ENCODE peak calls at places on chromosome 13, in six cellular contexts. Y is effector memory CD4-positive, alpha-beta T cell; C is breast epithelium; Z is CD8-positive, alpha-beta memory T cell; L is CD8-positive, alpha-beta T cell; M is Peyer's patch. T is an unnamed sample.

GRCh38 chr13:76861859-76862258 is 24.3 kb downstream of the KCTD12 start:
- DNase-seq in Y (no peak), L (no peak), Z (no peak), C (no peak), M (no peak), T (no peak)

GRCh38 chr13:21463424-21463823 is 4.3 kb upstream of the ZDHHC20 start:
- DNase-seq in Y (no peak), M (no peak), C (no peak), L (no peak), Z (no peak), T (no peak)

GRCh38 chr13:58051807-58052375 is 420.3 kb downstream of the PCDH17 start:
- DNase-seq in Z (no peak), L (no peak), C (no peak), Y (no peak), M (peak), T (no peak)

GRCh38 chr13:48998893-48999292 is 23.2 kb downstream of the FNDC3A start:
- DNase-seq in C (no peak), Z (no peak), Y (no peak), L (no peak), M (no peak), T (no peak)

GRCh38 chr13:77048592-77048991 is 21.6 kb upstream of the FBXL3 start:
- DNase-seq in L (no peak), Z (no peak), Y (no peak), M (no peak), C (no peak), T (no peak)

GRCh38 chr13:46057251-46058015 is 4.9 kb upstream of the ZC3H13 start:
- DNase-seq in Y (no peak), C (no peak), Z (no peak), L (no peak), M (no peak), T (no peak)

GRCh38 chr13:72849571-72849970 is 67.6 kb downstream of the PIBF1 start:
- DNase-seq in L (no peak), Z (no peak), C (no peak), M (no peak), Y (no peak), T (no peak)

GRCh38 chr13:20565120-20565736 is 1.7 kb upstream of the IFT88 start:
- DNase-seq in Y (no peak), L (no peak), M (no peak), Z (no peak), C (no peak), T (no peak)

GRCh38 chr13:105796081-105796480 is 739.4 kb downstream of the EFNB2 start:
- DNase-seq in Y (no peak), L (no peak), M (no peak), C (no peak), Z (no peak), T (no peak)

GRCh38 chr13:23509781-23510543 is 60.2 kb upstream of the TNFRSF19 start:
- DNase-seq in C (no peak), Z (no peak), Y (no peak), M (no peak), L (no peak), T (no peak)

GRCh38 chr13:112969692-112970338 is 801 bp downstream of the MCF2L start:
- DNase-seq in Y (no peak), Z (no peak), M (no peak), C (no peak), L (no peak), T (no peak)

GRCh38 chr13:73230714-73231113 is 171.9 kb downstream of the KLF5 start:
- DNase-seq in C (no peak), Y (no peak), M (no peak), Z (no peak), L (no peak), T (no peak)

GRCh38 chr13:109790071-109790470 is 3.7 kb upstream of the IRS2 start:
- DNase-seq in Z (no peak), L (no peak), Y (no peak), C (no peak), M (no peak), T (no peak)

GRCh38 chr13:45143346-45143751 is 23.0 kb downstream of the GTF2F2 start:
- DNase-seq in Z (no peak), C (no peak), L (no peak), M (no peak), Y (no peak), T (peak)

GRCh38 chr13:98984118-98984517 is 6.3 kb upstream of the DOCK9 start:
- DNase-seq in M (no peak), C (no peak), Z (no peak), L (no peak), Y (no peak), T (no peak)

GRCh38 chr13:100848304-100848703 is 173.7 kb upstream of the TMTC4 start:
- DNase-seq in M (no peak), C (no peak), Z (no peak), Y (no peak), L (no peak), T (no peak)

GRCh38 chr13:114320065-114320464 is 5.8 kb downstream of the CHAMP1 start:
- DNase-seq in C (no peak), Z (no peak), Y (no peak), M (no peak), L (no peak), T (no peak)
- H3K27ac ChIP-seq in C (no peak), Z (no peak), Y (no peak), M (no peak), L (no peak), T (no peak)

DNA sequence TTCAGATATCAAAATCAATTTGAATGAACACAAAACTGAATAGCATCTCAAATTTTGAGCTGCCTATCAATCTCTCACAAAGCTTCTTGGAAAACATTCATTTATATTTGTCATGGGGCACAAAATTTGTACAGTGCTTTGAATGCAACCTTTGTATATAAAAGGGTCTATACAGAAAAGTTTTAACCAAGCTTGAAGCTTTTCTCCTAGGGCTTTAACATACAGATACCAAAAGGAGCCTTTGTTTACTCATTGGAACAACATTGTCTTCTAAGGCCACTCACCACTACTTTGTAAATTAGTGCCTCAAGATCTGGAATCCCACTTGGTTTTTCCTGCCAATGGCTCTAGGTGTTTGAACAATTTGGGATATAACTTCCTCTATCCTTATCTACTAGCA is 21.2 kb downstream of the LNX2 start:
- DNase-seq in Y (no peak), Z (no peak), L (no peak), M (no peak), C (no peak), T (no peak)
- H3K27ac ChIP-seq in Y (no peak), Z (no peak), L (no peak), M (no peak), C (no peak), T (no peak)

GRCh38 chr13:107025991-107026390 is 458.1 kb upstream of the ARGLU1 start:
- DNase-seq in C (peak), L (no peak), Y (no peak), Z (no peak), M (no peak), T (no peak)
- H3K27ac ChIP-seq in C (no peak), L (no peak), Y (no peak), Z (no peak), M (no peak), T (no peak)

GRCh38 chr13:37503287-37503686 is 95.3 kb downstream of the POSTN start:
- DNase-seq in C (no peak), L (no peak), M (no peak), Z (no peak), Y (no peak), T (no peak)

GRCh38 chr13:37505531-37505930 is 93.0 kb downstream of the POSTN start:
- DNase-seq in L (no peak), M (no peak), Z (no peak), C (no peak), Y (no peak), T (no peak)

GRCh38 chr13:37501187-37501586 is 97.4 kb downstream of the POSTN start:
- DNase-seq in Y (no peak), M (no peak), Z (no peak), L (no peak), C (no peak), T (no peak)
- H3K27ac ChIP-seq in Y (no peak), M (no peak), Z (no peak), L (no peak), C (no peak), T (no peak)

DNA sequence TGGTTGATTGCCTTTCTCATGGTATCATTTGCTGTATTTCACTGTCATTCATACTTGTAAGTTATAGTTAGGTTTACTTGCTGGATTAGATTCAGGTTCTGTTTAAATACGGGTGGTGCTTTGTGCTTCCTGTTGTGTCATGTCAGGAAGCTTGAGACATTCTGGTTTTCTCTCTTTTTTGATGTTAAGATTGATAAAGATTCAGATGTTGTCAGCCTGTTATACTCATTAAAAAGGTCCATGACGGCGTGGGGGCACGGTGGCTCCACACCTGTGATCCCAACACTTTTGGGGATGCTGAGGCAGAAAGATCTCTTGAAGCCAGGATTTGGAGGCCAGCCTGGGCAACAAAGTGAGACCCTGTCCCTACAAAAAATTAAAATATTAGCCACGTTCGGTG is 45.7 kb downstream of the NAA16 start:
- DNase-seq in C (no peak), L (peak), Z (peak), Y (peak), M (no peak), T (no peak)
- H3K27ac ChIP-seq in C (no peak), L (peak), Z (peak), Y (peak), M (peak), T (no peak)

GRCh38 chr13:27921961-27922910 is 2.4 kb downstream of the PDX1 start:
- DNase-seq in Y (no peak), L (no peak), M (no peak), C (no peak), Z (no peak), T (no peak)
- H3K27ac ChIP-seq in Y (no peak), L (no peak), M (no peak), C (no peak), Z (no peak), T (no peak)